ENCODE peak calls at places on chromosomes 5 and 9, in ten cellular contexts. A is heart right ventricle, S is colonic mucosa, R is aorta, P is OCI-LY7, B is IMR-90, J is psoas muscle, D is PC-3, L is stomach, G is mesendoderm. H is an unnamed sample.

GRCh38 chr9:89635007-89635742 is 30.4 kb downstream of the GADD45G start:
- DNase-seq in A (no peak), S (no peak), R (no peak), P (no peak), B (peak; percentile 40), J (no peak), D (peak; percentile 53), L (peak; percentile 84), G (no peak), H (no peak)

GRCh38 chr9:573551-574410 is 267.7 kb upstream of the DMRT1 start:
- DNase-seq in A (no peak), S (no peak), R (no peak), P (no peak), B (no peak), J (no peak), D (no peak), L (no peak), G (peak; percentile 83), H (no peak)

GRCh38 chr5:88940712-88941111 is 57.7 kb upstream of the MEF2C start:
- DNase-seq in A (no peak), S (no peak), R (no peak), P (no peak), B (no peak), J (no peak), D (no peak), L (no peak), G (no peak), H (no peak)

GRCh38 chr9:15416880-15417279 is 5.8 kb upstream of the SNAPC3 start:
- DNase-seq in A (no peak), S (peak; percentile 69), R (no peak), P (peak; percentile 30), B (peak; percentile 65), J (no peak), D (peak; percentile 74), L (peak; percentile 63), G (peak; percentile 81), H (no peak)

GRCh38 chr5:96881511-96882115 is 5.3 kb downstream of the ERAP2 start:
- DNase-seq in A (no peak), S (no peak), R (no peak), P (no peak), B (peak; percentile 89), J (no peak), D (peak; percentile 50), L (no peak), G (peak; percentile 79), H (no peak)

GRCh38 chr5:103120607-103121200 is 603 bp downstream of the PPIP5K2 start:
- DNase-seq in A (no peak), S (peak; percentile 46), R (no peak), P (peak; percentile 38), B (peak; percentile 6), J (no peak), D (peak; percentile 30), L (no peak), G (peak; percentile 33), H (peak; percentile 4)

GRCh38 chr5:83104031-83104430 is 26.7 kb downstream of the XRCC4 start:
- DNase-seq in A (no peak), S (no peak), R (no peak), P (no peak), B (no peak), J (no peak), D (no peak), L (no peak), G (no peak), H (no peak)

GRCh38 chr5:56264417-56265025 is 31.4 kb upstream of the ANKRD55 start:
- DNase-seq in A (no peak), S (no peak), R (no peak), P (peak; percentile 52), B (peak; percentile 54), J (no peak), D (peak; percentile 66), L (peak; percentile 30), G (peak; percentile 94), H (peak; percentile 10)

GRCh38 chr5:1749346-1750124 is 50.1 kb downstream of the MRPL36 start:
- DNase-seq in A (no peak), S (no peak), R (peak; percentile 29), P (no peak), B (no peak), J (no peak), D (no peak), L (no peak), G (no peak), H (no peak)

GRCh38 chr5:174311531-174312269 is 266.2 kb downstream of the NSG2 start:
- DNase-seq in A (peak; percentile 74), S (peak; percentile 61), R (peak; percentile 78), P (peak; percentile 27), B (peak; percentile 34), J (peak; percentile 82), D (peak; percentile 68), L (peak; percentile 72), G (peak; percentile 80), H (peak; percentile 50)

GRCh38 chr5:15798006-15798405 is 298.0 kb downstream of the FBXL7 start:
- DNase-seq in A (peak; percentile 17), S (no peak), R (no peak), P (no peak), B (no peak), J (no peak), D (no peak), L (no peak), G (no peak), H (peak; percentile 67)

GRCh38 chr9:114850871-114851270 is 45.0 kb upstream of the TNFSF15 start:
- DNase-seq in A (no peak), S (no peak), R (no peak), P (no peak), B (peak; percentile 11), J (no peak), D (peak; percentile 2), L (no peak), G (peak; percentile 37), H (no peak)

GRCh38 chr5:172559004-172559932 is 81.8 kb upstream of the NEURL1B start:
- DNase-seq in A (peak; percentile 73), S (peak; percentile 42), R (no peak), P (no peak), B (peak; percentile 89), J (peak; percentile 77), D (peak; percentile 80), L (peak; percentile 32), G (no peak), H (peak; percentile 69)

GRCh38 chr5:122978068-122978467 is 58.5 kb downstream of the PPIC start:
- DNase-seq in A (no peak), S (no peak), R (no peak), P (no peak), B (no peak), J (no peak), D (no peak), L (no peak), G (no peak), H (no peak)

GRCh38 chr5:39079147-39079546 is 4.9 kb upstream of the RICTOR start:
- DNase-seq in A (no peak), S (no peak), R (no peak), P (no peak), B (no peak), J (no peak), D (no peak), L (no peak), G (no peak), H (no peak)

GRCh38 chr9:124381073-124381945 is 33.9 kb downstream of the PSMB7 start:
- DNase-seq in A (no peak), S (no peak), R (no peak), P (no peak), B (peak; percentile 29), J (no peak), D (no peak), L (no peak), G (no peak), H (no peak)

DNA sequence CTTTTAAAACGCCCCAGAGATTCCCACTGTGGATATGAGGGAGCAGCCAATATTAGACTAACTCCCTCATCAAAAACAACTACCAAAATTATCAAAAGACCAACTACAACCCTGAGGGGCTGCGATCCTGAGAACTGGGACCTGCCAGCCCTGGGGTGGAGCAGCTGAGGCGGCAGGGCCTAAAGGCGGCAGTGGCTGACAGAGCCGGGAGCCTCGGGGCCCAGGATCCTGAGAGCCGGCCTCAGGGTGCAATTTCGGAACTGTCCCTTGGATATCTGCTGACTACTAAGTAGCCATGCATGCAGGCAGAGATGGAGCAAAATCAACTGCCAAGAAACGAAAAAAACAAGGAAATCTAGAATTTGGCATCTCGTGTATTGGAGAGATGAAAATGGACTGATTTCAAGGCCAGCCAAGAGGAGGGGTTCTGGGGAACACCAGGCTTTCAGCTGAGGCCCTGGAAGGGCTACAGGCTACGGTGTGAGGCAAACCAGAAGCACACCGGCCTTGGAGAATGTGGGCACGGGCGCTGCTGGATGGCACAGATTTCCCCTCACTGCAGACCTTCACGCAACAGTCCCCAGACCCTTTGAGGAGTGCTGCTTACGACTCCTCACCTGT is 63.6 kb upstream of the UBAC1 start:
- DNase-seq in A (peak; percentile 14), S (no peak), R (peak; percentile 32), P (no peak), B (no peak), J (peak; percentile 46), D (no peak), L (no peak), G (no peak), H (no peak)
- H3K27ac ChIP-seq in A (peak overlapping the region; percentile 20), S (no peak overlapping the region), R (no peak overlapping the region), P (no peak overlapping the region), B (no peak overlapping the region), J (no peak overlapping the region), D (no peak overlapping the region), L (peak overlapping the region; percentile 15), G (no peak overlapping the region), H (no peak overlapping the region)

GRCh38 chr9:38062498-38063362 is 6.3 kb downstream of the SHB start:
- DNase-seq in A (no peak), S (no peak), R (no peak), P (no peak), B (peak; percentile 84), J (no peak), D (peak; percentile 58), L (no peak), G (no peak), H (no peak)
- H3K36me3 ChIP-seq in A (no peaks in the 10 kb centered on the region), S (no peaks in the 10 kb centered on the region), R (no peaks in the 10 kb centered on the region), P (no peaks in the 10 kb centered on the region), B (peaks cover 32% of the 10 kb centered on the region), J (no peaks in the 10 kb centered on the region), D (peaks cover 37% of the 10 kb centered on the region), L (no peaks in the 10 kb centered on the region), G (no peaks in the 10 kb centered on the region), H (no peaks in the 10 kb centered on the region)

GRCh38 chr5:16853511-16853910 is 82.6 kb downstream of the MYO10 start:
- DNase-seq in A (no peak), S (no peak), R (no peak), P (no peak), B (no peak), J (no peak), D (no peak), L (no peak), G (no peak), H (no peak)
- H3K4me1 ChIP-seq in A (peaks cover 7% of the 10 kb centered on the region), S (no peaks in the 10 kb centered on the region), R (no peaks in the 10 kb centered on the region), P (no peaks in the 10 kb centered on the region), B (peaks cover 22% of the 10 kb centered on the region), J (peaks cover 5% of the 10 kb centered on the region), D (peaks cover 45% of the 10 kb centered on the region), L (peaks cover 14% of the 10 kb centered on the region), G (peaks cover 9% of the 10 kb centered on the region), H (no peaks in the 10 kb centered on the region)

DNA sequence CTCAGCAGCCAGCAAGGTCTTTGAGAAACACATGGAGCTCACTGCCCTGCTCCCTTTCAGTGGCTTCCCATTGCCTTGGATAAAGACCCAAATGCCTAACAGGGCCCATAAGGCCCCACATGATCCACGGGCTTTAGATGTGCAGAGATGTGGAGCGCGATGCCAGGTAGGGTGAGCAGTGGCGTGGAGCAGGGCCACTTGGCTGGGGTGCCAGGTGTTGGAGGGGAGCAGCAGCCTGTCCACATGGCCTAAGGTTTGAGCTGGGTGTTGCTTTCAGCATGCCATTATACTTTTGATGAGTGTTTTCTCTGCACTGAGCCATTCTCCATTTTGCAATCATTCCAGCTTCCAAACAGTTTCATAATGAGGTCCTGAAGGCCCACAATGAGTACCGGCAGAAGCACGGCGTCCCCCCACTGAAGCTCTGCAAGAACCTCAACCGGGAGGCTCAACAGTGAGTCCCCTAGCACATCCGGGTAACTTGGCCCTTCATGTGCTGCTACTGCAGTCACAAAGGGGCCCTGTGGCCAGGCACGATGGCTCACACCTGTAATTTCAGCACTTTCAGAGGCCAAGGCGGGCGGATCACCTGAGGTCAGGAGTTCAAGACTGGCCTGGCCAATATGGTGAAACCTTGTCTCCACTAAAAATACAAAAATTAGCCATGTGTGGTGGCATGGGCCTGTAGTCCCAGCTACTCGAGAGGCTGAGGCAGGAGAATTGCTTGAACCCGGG is 11.1 kb downstream of the GLIPR2 start:
- DNase-seq in A (no peak), S (no peak), R (no peak), P (no peak), B (no peak), J (no peak), D (no peak), L (no peak), G (no peak), H (no peak)
- H3K27ac ChIP-seq in A (peak overlapping the region; percentile 21), S (peak overlapping the region; percentile 77), R (no peak overlapping the region), P (no peak overlapping the region), B (peak overlapping the region; percentile 12), J (no peak overlapping the region), D (no peak overlapping the region), L (peak overlapping the region; percentile 82), G (no peak overlapping the region), H (peak overlapping the region; percentile 67)